ENCODE peak calls at places on chromosomes 11 and 22, in nine cellular contexts. L is SK-N-SH; U is nephron progenitor cell; P is activated T-helper 9 cell treated with anti-CD3 and anti-CD28 coated beads, Interleukin-2, amount 50 U/mL, for 16 hours; V is stimulated activated CD8-positive, alpha-beta memory T cell treated with anti-CD3 and anti-CD28 coated beads, Interleukin-4, amount 100 ng/mL, for 4 hours; G is upper lobe of right lung; F is naive thymus-derived CD8-positive, alpha-beta T cell; M is A172; N is occipital lobe. Z is an unnamed sample.
A peak's percentile ranks its signal among the peaks of the same experiment; 100 is the strongest.

GRCh38 chr22:43555561-43556515 is 144.0 kb downstream of the MPPED1 start:
- DNase-seq in L (no peak), U (no peak), P (no peak), V (no peak), G (no peak), F (no peak), M (no peak), N (no peak), Z (no peak)

GRCh38 chr22:37460684-37461083 is 25.5 kb downstream of the MFNG start:
- DNase-seq in L (no peak), U (no peak), P (no peak), V (no peak), G (no peak), F (no peak), M (no peak), N (no peak), Z (no peak)

GRCh38 chr11:122663764-122664163 is 8.2 kb downstream of the UBASH3B start:
- DNase-seq in L (no peak), U (no peak), P (no peak), V (no peak), G (no peak), F (no peak), M (peak; percentile 16), N (no peak), Z (no peak)

GRCh38 chr22:22710719-22711531 is 66.5 kb downstream of the GGTLC2 start:
- DNase-seq in L (peak; percentile 75), U (peak; percentile 81), P (peak; percentile 70), V (peak; percentile 51), G (peak; percentile 84), F (peak; percentile 51), M (peak; percentile 22), N (no peak), Z (peak; percentile 45)

GRCh38 chr11:19181673-19182261 is 20.0 kb downstream of the CSRP3 start:
- DNase-seq in L (no peak), U (no peak), P (no peak), V (no peak), G (no peak), F (no peak), M (no peak), N (no peak), Z (no peak)

GRCh38 chr11:121890377-121890776 is 225.6 kb downstream of the BLID start:
- DNase-seq in L (no peak), U (no peak), P (no peak), V (no peak), G (no peak), F (no peak), M (peak; percentile 22), N (no peak), Z (no peak)

GRCh38 chr11:108008656-108009496 is at the start of gene CUL5:
- DNase-seq in L (peak; percentile 95), U (peak; percentile 92), P (peak; percentile 86), V (peak; percentile 76), G (peak; percentile 96), F (peak; percentile 81), M (peak; percentile 55), N (peak; percentile 79), Z (peak; percentile 89)

GRCh38 chr11:65650547-65651338 is 12.0 kb downstream of the RELA start:
- DNase-seq in L (no peak), U (no peak), P (no peak), V (no peak), G (peak; percentile 69), F (no peak), M (no peak), N (no peak), Z (no peak)

GRCh38 chr11:72254299-72254993 is 10.5 kb upstream of the PHOX2A start:
- DNase-seq in L (no peak), U (no peak), P (no peak), V (no peak), G (no peak), F (no peak), M (no peak), N (no peak), Z (no peak)

GRCh38 chr11:34585870-34586654 is 34.8 kb upstream of the EHF start:
- DNase-seq in L (peak; percentile 33), U (no peak), P (no peak), V (no peak), G (no peak), F (no peak), M (peak; percentile 64), N (no peak), Z (peak; percentile 41)

GRCh38 chr11:112321521-112322172 is 61.0 kb upstream of the PLET1 start:
- DNase-seq in L (no peak), U (no peak), P (no peak), V (no peak), G (peak; percentile 85), F (no peak), M (peak; percentile 91), N (no peak), Z (no peak)

GRCh38 chr22:35476341-35476740 is 64.3 kb upstream of the RASD2 start:
- DNase-seq in L (no peak), U (no peak), P (no peak), V (no peak), G (no peak), F (no peak), M (peak; percentile 50), N (no peak), Z (no peak)

GRCh38 chr11:117271208-117271607 is 19.9 kb upstream of the BACE1-AS start:
- DNase-seq in L (no peak), U (no peak), P (no peak), V (no peak), G (no peak), F (no peak), M (no peak), N (no peak), Z (no peak)

GRCh38 chr11:61555051-61555969 is 25.6 kb downstream of the SYT7 start:
- DNase-seq in L (peak; percentile 90), U (peak; percentile 75), P (no peak), V (no peak), G (no peak), F (no peak), M (no peak), N (no peak), Z (no peak)

GRCh38 chr11:111386611-111387150 is 7.6 kb upstream of the POU2AF1 start:
- DNase-seq in L (no peak), U (no peak), P (no peak), V (no peak), G (no peak), F (no peak), M (no peak), N (no peak), Z (no peak)

GRCh38 chr22:41288245-41288946 is 2.4 kb upstream of the RANGAP1 start:
- DNase-seq in L (no peak), U (no peak), P (no peak), V (no peak), G (no peak), F (no peak), M (peak; percentile 84), N (no peak), Z (no peak)

GRCh38 chr11:115215694-115216615 is 288.3 kb downstream of the CADM1 start:
- DNase-seq in L (no peak), U (no peak), P (no peak), V (no peak), G (no peak), F (no peak), M (no peak), N (no peak), Z (no peak)

GRCh38 chr22:37419916-37420655 is 7.2 kb downstream of the ELFN2 start:
- DNase-seq in L (peak; percentile 84), U (peak; percentile 61), P (no peak), V (no peak), G (no peak), F (no peak), M (no peak), N (no peak), Z (peak; percentile 59)

GRCh38 chr11:477042-477715 is 27.1 kb downstream of the PTDSS2 start:
- DNase-seq in L (peak; percentile 16), U (peak; percentile 49), P (no peak), V (no peak), G (no peak), F (no peak), M (no peak), N (no peak), Z (no peak)

GRCh38 chr11:16158426-16158994 is 197.8 kb downstream of the SOX6 start:
- DNase-seq in L (no peak), U (no peak), P (no peak), V (no peak), G (no peak), F (no peak), M (no peak), N (no peak), Z (no peak)

GRCh38 chr11:95922099-95922498 is 1.8 kb downstream of the MTMR2 start:
- DNase-seq in L (no peak), U (no peak), P (no peak), V (no peak), G (no peak), F (no peak), M (no peak), N (no peak), Z (no peak)

GRCh38 chr11:117872962-117873827 is 3.3 kb downstream of the FXYD6 start:
- DNase-seq in L (no peak), U (no peak), P (no peak), V (no peak), G (no peak), F (no peak), M (no peak), N (no peak), Z (no peak)

GRCh38 chr11:72813740-72814138 is 472 bp upstream of the ATG16L2 start:
- DNase-seq in L (peak; percentile 91), U (no peak), P (peak; percentile 76), V (no peak), G (peak; percentile 95), F (no peak), M (peak; percentile 65), N (no peak), Z (peak; percentile 88)

GRCh38 chr22:40874016-40874415 is 12.1 kb upstream of the DNAJB7 start:
- DNase-seq in L (no peak), U (no peak), P (no peak), V (no peak), G (no peak), F (no peak), M (no peak), N (no peak), Z (no peak)

GRCh38 chr11:45872513-45873356 is 12.7 kb upstream of the MAPK8IP1 start:
- DNase-seq in L (peak; percentile 88), U (peak; percentile 76), P (no peak), V (no peak), G (peak; percentile 69), F (no peak), M (peak; percentile 96), N (peak; percentile 61), Z (peak; percentile 54)

GRCh38 chr11:36326524-36327419 is 30.7 kb downstream of the PRR5L start:
- DNase-seq in L (no peak), U (no peak), P (no peak), V (no peak), G (no peak), F (no peak), M (no peak), N (no peak), Z (no peak)

GRCh38 chr11:105960252-105961245 is 61.5 kb downstream of the MSANTD4 start:
- DNase-seq in L (no peak), U (peak; percentile 15), P (no peak), V (no peak), G (no peak), F (no peak), M (no peak), N (no peak), Z (no peak)

GRCh38 chr22:42160830-42161696 is 30.5 kb upstream of the CYP2D6 start:
- DNase-seq in L (no peak), U (no peak), P (no peak), V (no peak), G (no peak), F (no peak), M (peak; percentile 7), N (no peak), Z (no peak)

GRCh38 chr11:96267490-96268010 is 75.4 kb downstream of the MAML2 start:
- DNase-seq in L (no peak), U (no peak), P (peak; percentile 21), V (peak; percentile 31), G (no peak), F (no peak), M (no peak), N (no peak), Z (peak; percentile 82)

GRCh38 chr11:82988936-82989627 is 82.6 kb downstream of the RAB30 start:
- DNase-seq in L (no peak), U (peak; percentile 10), P (no peak), V (no peak), G (no peak), F (no peak), M (no peak), N (peak; percentile 65), Z (no peak)

GRCh38 chr22:29727248-29727551 is 7.4 kb downstream of the CABP7 start:
- DNase-seq in L (peak; percentile 91), U (peak; percentile 77), P (no peak), V (no peak), G (peak; percentile 71), F (no peak), M (no peak), N (no peak), Z (peak; percentile 77)

Z was measured in GM13977.